ENCODE peak calls at places on chromosomes 5 and 9, in seven cellular contexts. One of them, this sample, is unnamed.

GRCh38 chr5:143826909-143827514 is 15.1 kb downstream of the HMHB1 start:
- DNase-seq in AG09309: no peak
- DNase-seq in Peyer's patch: no peak
- DNase-seq in glutamatergic neuron: no peak
- DNase-seq in GM12865: peak
- DNase-seq in HCT116: no peak
- DNase-seq in H1: no peak
- DNase-seq in this sample: no peak

GRCh38 chr5:106843812-106844416 is 826.8 kb downstream of the EFNA5 start:
- DNase-seq in AG09309: no peak
- DNase-seq in H1: no peak
- DNase-seq in glutamatergic neuron: no peak
- DNase-seq in HCT116: peak
- DNase-seq in Peyer's patch: no peak
- DNase-seq in GM12865: peak
- DNase-seq in this sample: no peak

GRCh38 chr9:108386859-108387384 is 468.9 kb downstream of the ACTL7B start:
- DNase-seq in HCT116: no peak
- DNase-seq in H1: no peak
- DNase-seq in AG09309: peak
- DNase-seq in Peyer's patch: no peak
- DNase-seq in GM12865: no peak
- DNase-seq in glutamatergic neuron: no peak
- DNase-seq in this sample: no peak

GRCh38 chr9:38681747-38682227 is 38.1 kb downstream of the FAM240B start:
- DNase-seq in glutamatergic neuron: no peak
- DNase-seq in H1: no peak
- DNase-seq in Peyer's patch: no peak
- DNase-seq in AG09309: peak
- DNase-seq in HCT116: no peak
- DNase-seq in GM12865: peak
- DNase-seq in this sample: no peak

GRCh38 chr9:112861638-112862555 is 28.8 kb downstream of the SLC46A2 start:
- DNase-seq in Peyer's patch: no peak
- DNase-seq in GM12865: no peak
- DNase-seq in HCT116: no peak
- DNase-seq in glutamatergic neuron: no peak
- DNase-seq in AG09309: no peak
- DNase-seq in H1: no peak
- DNase-seq in this sample: no peak

GRCh38 chr5:118548761-118549160 is 439.6 kb downstream of the DTWD2 start:
- DNase-seq in HCT116: no peak
- DNase-seq in AG09309: peak
- DNase-seq in Peyer's patch: no peak
- DNase-seq in H1: no peak
- DNase-seq in GM12865: no peak
- DNase-seq in glutamatergic neuron: no peak
- DNase-seq in this sample: no peak

GRCh38 chr5:144467795-144468194 is 297.1 kb downstream of the KCTD16 start:
- DNase-seq in HCT116: peak
- DNase-seq in Peyer's patch: no peak
- DNase-seq in GM12865: no peak
- DNase-seq in AG09309: no peak
- DNase-seq in glutamatergic neuron: no peak
- DNase-seq in H1: no peak
- DNase-seq in this sample: peak

GRCh38 chr9:96565684-96566360 is 53.8 kb downstream of the CDC14B start:
- DNase-seq in Peyer's patch: no peak
- DNase-seq in AG09309: no peak
- DNase-seq in GM12865: no peak
- DNase-seq in H1: no peak
- DNase-seq in glutamatergic neuron: no peak
- DNase-seq in HCT116: no peak
- DNase-seq in this sample: no peak

GRCh38 chr5:55994998-55995914 is 493 bp upstream of the IL6ST start:
- DNase-seq in Peyer's patch: peak
- DNase-seq in HCT116: peak
- DNase-seq in H1: peak
- DNase-seq in glutamatergic neuron: peak
- DNase-seq in GM12865: peak
- DNase-seq in AG09309: peak
- DNase-seq in this sample: peak

GRCh38 chr5:83914662-83915418 is 194.2 kb upstream of the HAPLN1 start:
- DNase-seq in HCT116: no peak
- DNase-seq in Peyer's patch: no peak
- DNase-seq in glutamatergic neuron: no peak
- DNase-seq in GM12865: no peak
- DNase-seq in H1: no peak
- DNase-seq in AG09309: no peak
- DNase-seq in this sample: no peak

GRCh38 chr9:92561374-92562329 is 25.9 kb upstream of the ECM2 start:
- DNase-seq in HCT116: no peak
- DNase-seq in glutamatergic neuron: no peak
- DNase-seq in GM12865: no peak
- DNase-seq in AG09309: peak
- DNase-seq in Peyer's patch: no peak
- DNase-seq in H1: no peak
- DNase-seq in this sample: no peak

GRCh38 chr5:57532513-57533497 is 50.2 kb upstream of the ACTBL2 start:
- DNase-seq in HCT116: no peak
- DNase-seq in AG09309: no peak
- DNase-seq in H1: no peak
- DNase-seq in GM12865: no peak
- DNase-seq in Peyer's patch: no peak
- DNase-seq in glutamatergic neuron: no peak
- DNase-seq in this sample: no peak

GRCh38 chr9:4638968-4639367 is 23.1 kb upstream of the PLPP6 start:
- DNase-seq in AG09309: no peak
- DNase-seq in glutamatergic neuron: no peak
- DNase-seq in GM12865: no peak
- DNase-seq in HCT116: no peak
- DNase-seq in Peyer's patch: no peak
- DNase-seq in H1: no peak
- DNase-seq in this sample: no peak

GRCh38 chr9:93237535-93237934 is 53.6 kb downstream of the WNK2 start:
- DNase-seq in glutamatergic neuron: no peak
- DNase-seq in AG09309: no peak
- DNase-seq in HCT116: no peak
- DNase-seq in H1: no peak
- DNase-seq in GM12865: peak
- DNase-seq in Peyer's patch: no peak
- DNase-seq in this sample: no peak

DNA sequence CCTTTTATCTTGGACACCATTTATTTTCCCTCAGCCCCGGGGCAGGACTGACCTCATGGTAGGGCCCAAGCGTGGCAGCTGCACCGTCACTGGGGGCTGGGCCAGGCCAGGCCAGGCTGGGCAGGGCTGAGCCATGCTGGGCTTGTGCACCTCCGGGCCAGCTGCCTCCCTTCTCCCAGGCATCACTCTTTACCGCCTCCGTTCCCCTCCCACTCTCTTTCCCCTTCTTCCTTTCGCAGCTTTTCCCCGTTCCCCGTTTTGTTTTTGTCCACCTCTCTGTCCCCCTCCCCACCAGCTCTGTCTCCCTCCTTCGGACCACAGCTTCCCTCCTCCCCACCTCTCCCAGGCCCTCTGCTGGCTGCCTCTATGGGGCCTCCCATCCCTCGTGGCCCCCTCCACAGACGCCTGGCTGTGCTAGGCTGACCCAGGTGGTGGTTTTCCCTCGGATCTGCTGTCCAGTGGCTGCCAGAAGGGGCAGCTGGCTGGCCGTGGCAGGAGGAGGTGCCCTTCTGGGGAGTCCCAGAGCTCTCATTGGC is 17.9 kb downstream of the FGF18 start:
- DNase-seq in H1: no peak
- DNase-seq in AG09309: no peak
- DNase-seq in Peyer's patch: no peak
- DNase-seq in GM12865: no peak
- DNase-seq in HCT116: no peak
- DNase-seq in glutamatergic neuron: peak
- DNase-seq in this sample: no peak
- TF ChIP-seq CTCF in H1: peak
- TF ChIP-seq CTCF in AG09309: no peak
- TF ChIP-seq CTCF in Peyer's patch: no peak
- TF ChIP-seq CTCF in GM12865: no peak
- TF ChIP-seq CTCF in HCT116: no peak
- TF ChIP-seq CTCF in glutamatergic neuron: no peak
- TF ChIP-seq CTCF in this sample: no peak

GRCh38 chr9:71168418-71168817 is 47.0 kb upstream of the TRPM3 start:
- DNase-seq in glutamatergic neuron: no peak
- DNase-seq in GM12865: no peak
- DNase-seq in Peyer's patch: no peak
- DNase-seq in AG09309: no peak
- DNase-seq in H1: no peak
- DNase-seq in HCT116: no peak
- DNase-seq in this sample: no peak
- TF ChIP-seq CTCF in glutamatergic neuron: no peak
- TF ChIP-seq CTCF in GM12865: no peak
- TF ChIP-seq CTCF in Peyer's patch: no peak
- TF ChIP-seq CTCF in AG09309: no peak
- TF ChIP-seq CTCF in H1: no peak
- TF ChIP-seq CTCF in HCT116: no peak
- TF ChIP-seq CTCF in this sample: no peak

DNA sequence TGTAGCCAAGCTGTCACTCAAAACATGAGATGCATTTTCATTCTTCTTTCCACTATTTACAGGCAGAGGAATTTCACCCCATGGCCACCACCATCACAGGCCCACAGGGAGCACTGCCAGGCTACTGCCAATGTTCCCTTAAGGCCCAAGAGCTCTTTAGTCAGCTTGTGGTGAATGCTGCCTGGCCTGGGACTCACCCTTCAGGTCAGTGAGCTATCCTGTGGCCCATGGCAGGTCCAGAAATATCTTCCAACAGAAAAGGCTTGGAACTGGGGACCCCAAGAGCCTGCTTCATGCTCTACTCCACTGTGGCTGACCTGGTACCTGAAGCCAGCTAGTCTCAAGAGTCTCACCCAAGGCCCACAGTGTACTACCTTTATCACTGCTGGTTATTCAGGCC is 1518.7 kb upstream of the CDH9 start:
- DNase-seq in glutamatergic neuron: no peak
- DNase-seq in AG09309: no peak
- DNase-seq in H1: no peak
- DNase-seq in HCT116: no peak
- DNase-seq in GM12865: no peak
- DNase-seq in Peyer's patch: no peak
- DNase-seq in this sample: no peak
- TF ChIP-seq CTCF in glutamatergic neuron: no peak
- TF ChIP-seq CTCF in AG09309: no peak
- TF ChIP-seq CTCF in H1: no peak
- TF ChIP-seq CTCF in HCT116: no peak
- TF ChIP-seq CTCF in GM12865: no peak
- TF ChIP-seq CTCF in Peyer's patch: no peak
- TF ChIP-seq CTCF in this sample: no peak

GRCh38 chr9:29691145-29691544 is 2117.9 kb upstream of the C9orf72 start:
- DNase-seq in H1: no peak
- DNase-seq in Peyer's patch: no peak
- DNase-seq in GM12865: no peak
- DNase-seq in glutamatergic neuron: no peak
- DNase-seq in AG09309: no peak
- DNase-seq in HCT116: no peak
- DNase-seq in this sample: no peak
- TF ChIP-seq CTCF in H1: no peak
- TF ChIP-seq CTCF in Peyer's patch: no peak
- TF ChIP-seq CTCF in GM12865: no peak
- TF ChIP-seq CTCF in glutamatergic neuron: no peak
- TF ChIP-seq CTCF in AG09309: no peak
- TF ChIP-seq CTCF in HCT116: no peak
- TF ChIP-seq CTCF in this sample: no peak

GRCh38 chr9:78958887-78959286 is 612.9 kb upstream of the TLE4 start:
- DNase-seq in HCT116: peak
- DNase-seq in glutamatergic neuron: peak
- DNase-seq in H1: no peak
- DNase-seq in GM12865: peak
- DNase-seq in AG09309: no peak
- DNase-seq in Peyer's patch: no peak
- DNase-seq in this sample: no peak
- TF ChIP-seq CTCF in HCT116: no peak
- TF ChIP-seq CTCF in glutamatergic neuron: peak
- TF ChIP-seq CTCF in H1: peak
- TF ChIP-seq CTCF in GM12865: peak
- TF ChIP-seq CTCF in AG09309: no peak
- TF ChIP-seq CTCF in Peyer's patch: no peak
- TF ChIP-seq CTCF in this sample: peak

DNA sequence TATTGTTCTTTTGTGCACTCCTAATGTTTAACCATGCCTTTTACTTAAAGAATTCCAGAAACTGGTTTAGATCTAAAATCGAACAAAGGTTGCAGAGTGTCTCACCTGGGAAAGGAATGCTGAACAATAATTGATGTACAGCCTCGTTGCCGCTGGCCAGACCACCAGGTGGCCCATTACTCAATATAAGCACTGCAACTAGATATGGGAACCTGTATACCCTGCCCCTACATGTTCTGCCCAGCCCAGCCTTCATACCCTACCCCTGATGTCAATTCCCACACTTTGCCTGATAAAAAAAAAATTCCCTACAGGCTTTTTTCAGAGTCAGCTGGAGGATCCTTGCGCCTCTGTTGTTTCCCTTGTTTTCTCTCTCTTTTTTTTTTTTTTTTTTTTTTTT is 13.8 kb downstream of the HINT1 start:
- DNase-seq in HCT116: no peak
- DNase-seq in AG09309: no peak
- DNase-seq in H1: no peak
- DNase-seq in glutamatergic neuron: no peak
- DNase-seq in GM12865: no peak
- DNase-seq in Peyer's patch: no peak
- DNase-seq in this sample: no peak
- TF ChIP-seq CTCF in HCT116: no peak
- TF ChIP-seq CTCF in AG09309: no peak
- TF ChIP-seq CTCF in H1: no peak
- TF ChIP-seq CTCF in glutamatergic neuron: no peak
- TF ChIP-seq CTCF in GM12865: no peak
- TF ChIP-seq CTCF in Peyer's patch: no peak
- TF ChIP-seq CTCF in this sample: no peak